ENCODE peak calls at places on chromosomes 2 and 18, in five cellular contexts. C, Q, I, G and M are unnamed samples.

GRCh38 chr2:177147093-177147694 is 65.4 kb upstream of the HNRNPA3 start:
- DNase-seq in C (peak), Q (peak), I (no peak), G (peak), M (peak)

GRCh38 chr18:34803877-34804276 is 93.8 kb downstream of the DTNA start:
- DNase-seq in C (no peak), Q (no peak), I (no peak), G (no peak), M (no peak)

GRCh38 chr2:239967244-239968036 is 57.7 kb downstream of the NDUFA10 start:
- DNase-seq in C (no peak), Q (no peak), I (no peak), G (no peak), M (no peak)

GRCh38 chr2:8160959-8161358 is 520.9 kb upstream of the ID2 start:
- DNase-seq in C (no peak), Q (no peak), I (no peak), G (no peak), M (no peak)

GRCh38 chr2:56749152-56749752 is 565.5 kb downstream of the CCDC85A start:
- DNase-seq in C (peak), Q (no peak), I (peak), G (peak), M (peak)

GRCh38 chr2:222819722-222820333 is 41.0 kb upstream of the ACSL3 start:
- DNase-seq in C (peak), Q (no peak), I (no peak), G (peak), M (no peak)

GRCh38 chr2:62437785-62438184 is 68.2 kb downstream of the TMEM17 start:
- DNase-seq in C (no peak), Q (no peak), I (no peak), G (no peak), M (no peak)

GRCh38 chr2:41544709-41545108 is 503.1 kb upstream of the PKDCC start:
- DNase-seq in C (no peak), Q (no peak), I (no peak), G (no peak), M (no peak)

GRCh38 chr18:7174359-7175107 is 56.4 kb upstream of the LRRC30 start:
- DNase-seq in C (no peak), Q (no peak), I (no peak), G (no peak), M (peak)

GRCh38 chr2:215644233-215644929 is 208.5 kb upstream of the FN1 start:
- DNase-seq in C (no peak), Q (no peak), I (no peak), G (no peak), M (no peak)

GRCh38 chr2:955829-956731 is 5.4 kb downstream of the SNTG2 start:
- DNase-seq in C (no peak), Q (no peak), I (no peak), G (no peak), M (no peak)

GRCh38 chr2:241764272-241765241 is 12.1 kb upstream of the GAL3ST2 start:
- DNase-seq in C (no peak), Q (no peak), I (no peak), G (no peak), M (peak)

GRCh38 chr2:18066894-18067293 is 188.4 kb downstream of the KCNS3 start:
- DNase-seq in C (no peak), Q (no peak), I (no peak), G (no peak), M (peak)

GRCh38 chr2:224712346-224712745 is 3.8 kb downstream of the CCDC195 start:
- DNase-seq in C (peak), Q (no peak), I (no peak), G (no peak), M (no peak)

GRCh38 chr2:241617431-241618154 is 19.4 kb downstream of the THAP4 start:
- DNase-seq in C (no peak), Q (no peak), I (no peak), G (no peak), M (peak)

GRCh38 chr18:35415511-35416427 is 38.6 kb upstream of the ZNF396 start:
- DNase-seq in C (peak), Q (peak), I (no peak), G (peak), M (no peak)

GRCh38 chr2:231977430-231977829 is 15.9 kb downstream of the DIS3L2 start:
- DNase-seq in C (no peak), Q (no peak), I (no peak), G (no peak), M (no peak)

GRCh38 chr2:107927034-107927534 is 59.2 kb upstream of the SLC5A7 start:
- DNase-seq in C (no peak), Q (peak), I (no peak), G (no peak), M (no peak)

GRCh38 chr2:14273650-14274049 is 358.9 kb upstream of the LRATD1 start:
- DNase-seq in C (no peak), Q (no peak), I (no peak), G (no peak), M (no peak)

GRCh38 chr2:151973013-151973900 is 125.6 kb downstream of the CACNB4 start:
- DNase-seq in C (no peak), Q (no peak), I (no peak), G (no peak), M (no peak)

GRCh38 chr2:206277503-206277902 is 3.0 kb downstream of the ZDBF2 start:
- DNase-seq in C (no peak), Q (no peak), I (no peak), G (no peak), M (no peak)

GRCh38 chr2:206275274-206276160 is 1.1 kb downstream of the ZDBF2 start:
- DNase-seq in C (peak), Q (peak), I (no peak), G (peak), M (peak)

GRCh38 chr2:206274434-206275273 is at the start of gene ZDBF2:
- DNase-seq in C (peak), Q (peak), I (peak), G (peak), M (peak)

GRCh38 chr2:206271066-206271465 is 3.4 kb upstream of the ZDBF2 start:
- DNase-seq in C (no peak), Q (no peak), I (no peak), G (no peak), M (no peak)

DNA sequence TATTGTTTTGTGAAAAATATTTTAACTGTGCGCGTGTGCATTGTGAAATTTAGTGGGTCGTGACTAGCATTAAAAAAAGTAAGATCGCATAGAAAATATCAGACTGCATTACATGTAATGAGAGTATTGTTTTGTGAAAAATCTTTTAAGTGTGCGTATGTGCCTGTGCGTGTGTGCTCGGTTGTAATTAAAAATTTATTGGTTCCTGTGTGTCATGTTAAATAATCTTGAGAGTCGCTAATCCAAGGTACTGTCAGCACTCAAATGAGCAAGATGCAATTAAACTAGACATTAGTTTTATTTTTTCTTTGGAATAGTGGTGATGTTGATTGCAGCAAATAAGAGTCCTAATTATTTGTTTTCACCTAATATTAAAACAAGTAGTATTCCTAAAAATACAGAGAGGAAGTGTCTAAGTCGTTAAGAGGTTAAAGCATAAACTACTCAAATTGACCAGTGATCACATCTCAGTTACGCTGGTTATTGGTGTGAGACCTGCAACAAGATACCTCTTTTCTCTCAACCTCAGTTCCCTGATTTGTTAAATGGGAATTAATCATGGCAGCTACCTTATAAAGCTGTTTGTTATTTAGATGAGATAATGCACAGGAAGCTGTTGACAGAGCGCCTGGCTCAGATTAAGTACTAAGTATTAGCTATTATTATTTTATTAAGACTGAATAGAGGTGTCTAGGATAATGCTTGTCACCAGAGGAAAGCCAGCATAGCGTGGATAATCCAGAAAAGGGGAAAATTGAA is 1.9 kb downstream of the ZDBF2 start:
- DNase-seq in C (no peak), Q (no peak), I (no peak), G (peak), M (no peak)
- H3K4me3 ChIP-seq in C (no peak), Q (no peak), I (peak), G (no peak), M (no peak)

GRCh38 chr2:3146175-3146574 is 231.4 kb downstream of the EIPR1 start:
- DNase-seq in C (no peak), Q (no peak), I (no peak), G (no peak), M (no peak)

GRCh38 chr2:3146772-3147640 is 230.6 kb downstream of the EIPR1 start:
- DNase-seq in C (no peak), Q (no peak), I (no peak), G (no peak), M (no peak)

GRCh38 chr2:3149441-3150217 is 228.0 kb downstream of the EIPR1 start:
- DNase-seq in C (no peak), Q (no peak), I (no peak), G (no peak), M (no peak)

GRCh38 chr2:3147641-3148530 is 229.7 kb downstream of the EIPR1 start:
- DNase-seq in C (no peak), Q (no peak), I (no peak), G (no peak), M (no peak)

GRCh38 chr2:3148716-3149115 is 228.9 kb downstream of the EIPR1 start:
- DNase-seq in C (no peak), Q (no peak), I (no peak), G (no peak), M (no peak)
- H4K8ac ChIP-seq in C (no peak), Q (no peak), I (no peak), G (no peak), M (no peak)

GRCh38 chr2:23456881-23457760 is 72.1 kb downstream of the KLHL29 start:
- DNase-seq in C (peak), Q (no peak), I (no peak), G (peak), M (no peak)
- H3K18ac ChIP-seq in C (no peak), Q (no peak), I (peak), G (peak), M (no peak)

GRCh38 chr18:10032331-10032979 is 118.6 kb downstream of the VAPA start:
- DNase-seq in C (no peak), Q (no peak), I (peak), G (no peak), M (peak)
- H3K4me3 ChIP-seq in C (no peak), Q (no peak), I (no peak), G (no peak), M (no peak)

GRCh38 chr18:74495581-74496507 is at the start of gene CNDP2:
- DNase-seq in C (peak), Q (peak), I (peak), G (peak), M (peak)
- H4K8ac ChIP-seq in C (peak), Q (peak), I (peak), G (peak), M (no peak)

GRCh38 chr2:68253211-68254068 is 1.1 kb upstream of the PPP3R1 start:
- DNase-seq in C (peak), Q (no peak), I (peak), G (peak), M (peak)
- H3K18ac ChIP-seq in C (peak), Q (peak), I (peak), G (peak), M (peak)